ENCODE peak calls at places on chromosomes 4 and X, in eight cellular contexts. U is IMR-90, O is GM23338, X is neural progenitor cell, F is MM.1S, E is fibroblast of lung, T is DND-41, D is PC-3. I is an unnamed sample.

GRCh38 chr4:9977518-9978031 is 43.7 kb downstream of the SLC2A9 start:
- DNase-seq in F (no peak), X (no peak), E (no peak), O (no peak), T (no peak), D (no peak), U (no peak), I (no peak)

GRCh38 chr4:71303850-71304249 is 35.0 kb upstream of the SLC4A4 start:
- DNase-seq in F (no peak), D (no peak), E (no peak), U (peak), X (no peak), O (no peak), T (no peak), I (no peak)

GRCh38 chr4:175540732-175541131 is 271.3 kb downstream of the GPM6A start:
- DNase-seq in E (no peak), F (no peak), T (no peak), D (no peak), O (no peak), X (no peak), U (no peak), I (no peak)

GRCh38 chr4:123659759-123660158 is 263.2 kb downstream of the SPRY1 start:
- DNase-seq in X (no peak), U (no peak), E (peak), D (peak), T (no peak), F (peak), O (peak), I (no peak)

GRCh38 chr4:38163216-38164006 is 203.2 kb downstream of the PTTG2 start:
- DNase-seq in O (no peak), X (no peak), F (no peak), U (peak), T (no peak), E (peak), D (peak), I (no peak)

GRCh38 chr4:119300388-119301131 is 21.4 kb downstream of the FABP2 start:
- DNase-seq in U (peak), X (peak), D (peak), T (peak), O (peak), E (peak), F (peak), I (peak)

GRCh38 chr4:41346306-41347061 is 89.8 kb downstream of the UCHL1 start:
- DNase-seq in F (no peak), X (peak), O (no peak), U (no peak), D (peak), T (no peak), E (no peak), I (peak)

GRCh38 chrX:132612990-132613564 is 124.2 kb upstream of the MBNL3 start:
- DNase-seq in T (peak), F (peak), X (peak), U (peak), O (peak), E (peak), D (peak), I (no peak)

GRCh38 chr4:53103489-53103888 is 241.4 kb downstream of the RASL11B start:
- DNase-seq in U (no peak), D (no peak), T (no peak), F (no peak), O (no peak), E (no peak), X (no peak), I (no peak)

GRCh38 chrX:56802428-56802827 is 73.4 kb downstream of the NBDY start:
- DNase-seq in T (no peak), D (no peak), E (no peak), O (no peak), U (no peak), X (no peak), F (no peak), I (no peak)
- H2AFZ ChIP-seq in T (no peak), D (no peak), E (no peak), O (no peak), U (no peak), X (no peak), F (no peak), I (no peak)

DNA sequence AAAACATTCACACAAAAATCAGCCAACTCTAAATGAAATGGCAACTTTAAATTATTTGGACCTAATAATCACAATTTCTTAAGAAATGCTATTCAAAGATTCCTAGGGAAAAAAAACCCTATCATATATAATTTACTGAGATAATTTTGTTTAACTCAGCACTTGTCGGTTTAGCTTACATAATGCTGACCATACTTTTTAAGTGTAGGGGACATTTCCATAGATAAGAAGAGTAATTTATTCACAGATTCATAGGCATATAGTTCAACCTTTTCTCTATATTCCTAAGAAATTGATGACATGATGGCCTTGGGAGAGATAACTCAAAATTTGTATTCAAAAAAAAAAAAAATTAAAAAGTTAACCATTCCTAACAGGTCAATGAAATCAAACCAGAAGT is 260.8 kb upstream of the PGRMC2 start:
- DNase-seq in F (no peak), X (no peak), U (no peak), E (no peak), O (no peak), D (no peak), T (no peak), I (no peak)
- TF ChIP-seq CTCF in F (no peak), X (no peak), U (no peak), E (no peak), O (no peak), D (no peak), T (no peak), I (no peak)

GRCh38 chrX:48695925-48696300 is 621 bp upstream of the SUV39H1 start:
- DNase-seq in D (peak), E (no peak), U (no peak), X (peak), F (no peak), T (no peak), O (no peak), I (no peak)

GRCh38 chrX:48696301-48697181 is at the start of gene SUV39H1:
- DNase-seq in E (peak), F (peak), T (peak), X (peak), U (peak), O (peak), D (peak), I (peak)

GRCh38 chrX:48700246-48700645 is 3.7 kb downstream of the SUV39H1 start:
- DNase-seq in O (no peak), T (no peak), F (no peak), X (no peak), U (no peak), D (no peak), E (no peak), I (no peak)

GRCh38 chrX:48697182-48697727 is 721 bp downstream of the SUV39H1 start:
- DNase-seq in E (no peak), F (no peak), O (peak), U (no peak), T (no peak), X (no peak), D (no peak), I (no peak)

DNA sequence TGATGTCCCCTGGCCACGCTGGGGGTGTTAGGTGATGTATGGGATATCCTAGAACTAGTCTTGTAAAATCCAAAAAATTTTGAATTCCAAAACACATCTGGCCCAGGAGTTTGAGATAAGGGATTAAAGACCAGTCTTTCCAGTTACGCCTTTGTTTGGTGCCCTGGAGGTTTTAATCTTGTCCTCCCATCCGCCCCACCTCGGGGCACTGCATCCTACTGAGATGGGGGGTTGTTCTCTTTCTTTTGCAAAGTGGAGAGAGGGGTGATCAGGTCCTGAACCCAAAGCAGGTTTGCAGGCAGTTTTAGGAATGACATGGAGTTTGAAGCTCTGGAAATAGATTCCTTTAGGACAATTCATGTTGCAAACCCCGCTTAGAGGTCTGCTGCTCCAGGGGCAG is 1.8 kb downstream of the SUV39H1 start:
- DNase-seq in U (no peak), O (peak), F (no peak), T (no peak), E (no peak), D (no peak), X (peak), I (no peak)
- H3K4me2 ChIP-seq in U (no peak), O (peak), F (no peak), T (peak), E (no peak), D (peak), X (peak), I (no peak)

DNA sequence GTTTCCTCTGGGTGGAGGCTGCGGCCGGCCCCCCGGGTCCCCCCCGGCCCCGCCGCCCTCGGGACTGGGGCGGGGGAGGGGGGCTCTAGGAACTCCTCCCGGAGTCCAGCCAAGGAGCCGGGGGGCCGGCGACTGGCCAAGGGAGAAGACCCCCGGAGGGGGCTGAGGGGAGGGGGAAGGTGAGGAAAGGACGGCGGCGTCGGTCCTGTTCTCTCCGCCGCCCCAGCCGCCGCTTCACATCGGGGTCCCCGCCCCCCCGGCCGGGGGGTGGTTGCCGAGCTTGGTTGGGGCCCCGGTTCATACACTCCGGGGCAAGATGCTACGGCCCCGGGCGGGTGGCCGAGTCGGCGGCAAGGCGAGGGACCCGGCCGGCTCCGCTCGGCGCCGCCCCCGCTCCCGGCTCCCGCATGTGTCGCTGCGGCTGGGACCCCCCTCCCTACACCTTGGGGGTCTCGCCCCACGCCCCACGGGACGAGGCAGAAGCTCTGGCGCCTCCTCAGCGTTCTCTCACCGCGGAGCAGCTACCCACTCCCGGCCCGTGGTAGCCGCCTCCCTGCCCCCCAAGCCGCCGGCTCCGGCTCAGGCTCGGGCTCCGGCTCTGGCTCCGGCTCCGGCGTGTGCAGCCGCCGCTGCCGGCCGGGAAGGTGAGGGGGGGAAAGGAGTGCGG is 523 bp downstream of the FBXW7 start:
- DNase-seq in D (no peak), F (peak), X (peak), O (peak), U (no peak), E (no peak), T (no peak), I (peak)
- H2AFZ ChIP-seq in D (peak), F (peak), X (peak), O (no peak), U (peak), E (no peak), T (peak), I (peak)

GRCh38 chr4:164716901-164717300 is 37.0 kb upstream of the SMIM31 start:
- DNase-seq in F (no peak), T (no peak), X (peak), O (peak), U (no peak), D (no peak), E (no peak), I (no peak)
- TF ChIP-seq CTCF in F (peak), T (peak), X (peak), O (peak), U (no peak), D (peak), E (no peak), I (no peak)

I was measured in osteoblast.